ENCODE peak calls at places on chromosomes 2 and 18, in four cellular contexts. One of them, this sample, is unnamed.
A peak's percentile ranks its signal among the peaks of the same experiment; 100 is the strongest.

GRCh38 chr2:217656366-217656765 is 346.4 kb downstream of the TNS1 start:
- DNase-seq in GM12878: no peak
- DNase-seq in IMR-90: peak; percentile 50
- DNase-seq in K562: no peak
- DNase-seq in this sample: no peak

GRCh38 chr2:50727940-50728339 is 304.0 kb downstream of the NRXN1 start:
- DNase-seq in IMR-90: no peak
- DNase-seq in GM12878: no peak
- DNase-seq in K562: no peak
- DNase-seq in this sample: no peak

GRCh38 chr2:206799083-206799482 is 33.7 kb downstream of the FASTKD2 start:
- DNase-seq in IMR-90: peak; percentile 34
- DNase-seq in GM12878: no peak
- DNase-seq in K562: peak; percentile 8
- DNase-seq in this sample: no peak

GRCh38 chr2:99998981-99999380 is 143.4 kb downstream of the AFF3 start:
- DNase-seq in IMR-90: no peak
- DNase-seq in K562: no peak
- DNase-seq in GM12878: no peak
- DNase-seq in this sample: no peak

GRCh38 chr18:13361422-13361821 is 142.9 kb downstream of the LDLRAD4 start:
- DNase-seq in IMR-90: no peak
- DNase-seq in GM12878: no peak
- DNase-seq in K562: no peak
- DNase-seq in this sample: no peak

GRCh38 chr2:161075701-161076100 is 84.5 kb upstream of the TANK start:
- DNase-seq in GM12878: no peak
- DNase-seq in K562: no peak
- DNase-seq in IMR-90: no peak
- DNase-seq in this sample: no peak

GRCh38 chr18:11368020-11368419 is 218.7 kb upstream of the PIEZO2 start:
- DNase-seq in GM12878: peak; percentile 28
- DNase-seq in IMR-90: peak; percentile 36
- DNase-seq in K562: no peak
- DNase-seq in this sample: no peak

GRCh38 chr18:8800445-8800844 is 95.1 kb downstream of the MTCL1 start:
- DNase-seq in K562: no peak
- DNase-seq in GM12878: no peak
- DNase-seq in IMR-90: peak; percentile 100
- DNase-seq in this sample: no peak

GRCh38 chr18:45916302-45916701 is 50.8 kb downstream of the EPG5 start:
- DNase-seq in IMR-90: no peak
- DNase-seq in GM12878: no peak
- DNase-seq in K562: no peak
- DNase-seq in this sample: no peak

DNA sequence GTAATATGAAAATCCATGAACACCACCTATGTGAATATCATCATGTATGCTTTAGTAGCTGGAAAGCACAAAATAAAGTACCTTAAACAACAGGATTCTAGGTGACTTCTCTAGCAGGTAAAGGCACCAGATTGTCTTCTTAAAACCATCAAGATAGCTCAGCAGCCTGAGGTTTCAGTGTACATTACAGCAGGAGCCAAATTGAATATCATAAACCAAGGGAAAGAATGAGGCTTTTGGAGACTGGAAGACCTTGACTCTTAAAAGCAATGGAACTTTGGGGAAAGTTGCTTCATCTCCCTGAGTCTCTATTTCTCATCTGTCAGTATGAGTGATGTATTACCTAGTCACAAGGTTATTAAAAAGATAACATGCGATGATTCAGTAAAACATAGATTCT is 429.7 kb upstream of the SPHKAP start:
- DNase-seq in K562: no peak
- DNase-seq in IMR-90: no peak
- DNase-seq in GM12878: no peak
- DNase-seq in this sample: no peak
- TF ChIP-seq CHD1 in K562: no peak
- TF ChIP-seq CHD1 in IMR-90: no peak
- TF ChIP-seq CHD1 in GM12878: no peak
- TF ChIP-seq CHD1 in this sample: no peak

DNA sequence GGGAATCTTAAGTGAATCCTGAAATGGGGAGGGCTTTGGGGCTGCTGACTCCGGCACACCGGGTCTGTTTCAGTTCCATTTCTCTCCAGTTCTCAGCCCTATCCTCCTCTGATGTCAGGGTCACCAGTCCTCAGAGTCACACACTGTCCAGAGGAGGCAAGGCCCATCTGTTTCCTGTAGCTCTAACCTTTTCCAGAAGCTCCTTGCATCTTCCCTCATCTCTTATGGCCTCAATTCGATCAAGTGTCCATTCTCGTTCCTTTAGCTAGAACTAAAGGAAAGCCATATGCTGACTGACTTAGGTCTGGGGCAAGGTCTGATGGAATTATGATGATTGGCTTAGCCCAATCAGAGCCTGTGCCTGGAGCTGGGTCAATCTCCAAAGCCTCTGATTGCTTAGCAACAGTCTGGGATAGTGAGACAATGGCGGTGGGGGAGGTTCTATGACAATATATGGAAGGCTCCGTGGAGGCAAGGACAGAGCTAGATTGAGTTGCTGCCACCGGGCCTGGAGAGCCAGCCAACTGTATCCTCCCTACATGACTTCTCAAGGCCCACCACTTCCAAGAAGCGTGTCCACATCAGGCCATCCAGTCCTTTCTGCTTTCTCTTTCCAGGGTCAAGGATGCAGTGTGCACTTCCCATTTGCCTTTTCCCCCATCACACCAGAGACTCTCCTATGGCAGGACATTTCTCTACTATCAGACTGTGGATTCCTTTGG is 5.2 kb downstream of the ANKRD53 start:
- DNase-seq in K562: no peak
- DNase-seq in GM12878: no peak
- DNase-seq in IMR-90: no peak
- DNase-seq in this sample: no peak
- TF ChIP-seq CHD1 in K562: no peak
- TF ChIP-seq CHD1 in GM12878: no peak
- TF ChIP-seq CHD1 in IMR-90: no peak
- TF ChIP-seq CHD1 in this sample: no peak

DNA sequence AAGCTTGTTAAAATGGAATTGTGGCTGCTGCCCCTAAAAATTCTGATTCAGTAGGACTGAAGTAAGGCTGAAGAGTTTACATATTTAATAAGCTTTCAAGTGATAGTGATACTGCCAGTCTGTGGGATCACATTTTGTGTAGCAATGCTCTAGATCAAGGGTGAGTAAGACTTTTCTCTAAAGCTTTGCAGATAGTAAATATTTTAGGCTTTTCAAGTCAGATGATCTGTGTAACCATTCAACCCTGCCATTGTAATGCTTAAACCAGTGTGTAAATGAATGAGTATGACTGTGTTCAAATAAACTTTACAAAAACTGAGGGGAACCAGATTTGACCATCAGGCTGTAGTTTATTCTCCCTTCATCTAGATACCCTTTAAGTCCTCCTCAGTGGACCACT is 92.7 kb downstream of the PIK3C3 start:
- DNase-seq in GM12878: no peak
- DNase-seq in IMR-90: peak; percentile 64
- DNase-seq in K562: no peak
- DNase-seq in this sample: no peak
- TF ChIP-seq CHD1 in GM12878: no peak
- TF ChIP-seq CHD1 in IMR-90: no peak
- TF ChIP-seq CHD1 in K562: no peak
- TF ChIP-seq CHD1 in this sample: no peak

DNA sequence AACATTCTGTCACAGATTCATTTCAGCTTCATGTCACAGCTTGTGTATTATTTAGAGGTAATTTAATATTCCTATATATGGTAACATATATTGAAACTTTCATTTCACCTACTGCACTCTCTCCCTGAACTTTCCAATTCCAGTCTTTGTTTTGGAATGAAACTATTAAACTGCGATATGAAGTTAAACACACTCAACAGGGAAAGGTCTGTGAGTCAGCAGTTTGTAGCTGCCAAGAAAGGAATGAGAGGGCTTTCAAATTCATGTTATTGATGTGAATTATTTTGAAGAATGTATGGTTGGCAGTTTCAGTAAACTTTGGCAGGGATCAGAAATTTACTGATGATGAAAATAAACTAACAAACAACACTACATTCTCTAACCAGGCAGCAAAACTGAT is 148.3 kb downstream of the HNMT start:
- DNase-seq in K562: no peak
- DNase-seq in IMR-90: no peak
- DNase-seq in GM12878: no peak
- DNase-seq in this sample: no peak
- TF ChIP-seq CHD1 in K562: no peak
- TF ChIP-seq CHD1 in IMR-90: no peak
- TF ChIP-seq CHD1 in GM12878: no peak
- TF ChIP-seq CHD1 in this sample: no peak

DNA sequence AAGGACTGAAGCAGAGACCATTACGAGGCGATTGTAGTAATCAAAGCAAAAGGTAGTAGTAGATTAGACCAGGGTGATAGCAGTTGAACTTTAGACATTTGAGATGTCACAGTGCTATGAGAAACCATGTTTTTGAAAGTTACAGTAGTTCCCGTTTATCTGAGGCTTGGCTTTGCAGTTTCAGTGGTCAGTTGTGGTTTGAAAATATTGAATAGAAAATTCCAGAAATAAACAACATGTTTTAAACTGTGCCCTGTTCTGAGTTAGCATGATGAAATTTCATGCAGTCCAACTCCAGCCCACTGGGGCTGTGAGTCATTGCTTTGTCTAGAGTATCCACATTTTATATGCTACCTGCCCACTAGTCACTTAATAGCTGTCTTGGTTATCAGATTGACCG is 47.5 kb downstream of the ZNF638 start:
- DNase-seq in K562: peak; percentile 16
- DNase-seq in IMR-90: peak; percentile 81
- DNase-seq in GM12878: no peak
- DNase-seq in this sample: no peak
- TF ChIP-seq CHD1 in K562: no peak
- TF ChIP-seq CHD1 in IMR-90: no peak
- TF ChIP-seq CHD1 in GM12878: no peak
- TF ChIP-seq CHD1 in this sample: no peak

GRCh38 chr18:60987963-60988362 is 345.3 kb upstream of the CDH20 start:
- DNase-seq in K562: no peak
- DNase-seq in GM12878: no peak
- DNase-seq in IMR-90: peak; percentile 4
- DNase-seq in this sample: no peak
- TF ChIP-seq CHD1 in K562: no peak
- TF ChIP-seq CHD1 in GM12878: no peak
- TF ChIP-seq CHD1 in IMR-90: no peak
- TF ChIP-seq CHD1 in this sample: no peak

DNA sequence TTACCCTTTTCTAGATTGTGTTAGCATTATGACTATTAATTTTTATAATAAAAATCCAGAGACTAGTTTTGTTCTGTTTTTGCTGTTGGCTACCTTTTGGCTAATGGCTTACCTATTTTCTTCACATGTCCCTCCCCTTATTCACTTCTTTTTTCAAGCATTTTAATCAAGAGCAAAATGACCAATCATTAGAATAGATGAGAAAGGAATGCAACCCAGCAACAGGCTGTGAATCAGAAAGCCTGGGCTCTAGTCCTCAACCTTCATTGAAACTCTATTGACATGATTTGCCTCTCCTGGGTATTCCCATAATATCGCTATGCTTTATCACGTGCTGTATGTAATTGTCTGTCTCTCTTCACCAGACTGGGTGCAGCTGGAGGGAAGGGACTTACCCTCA is 370.1 kb downstream of the IRS1 start:
- DNase-seq in GM12878: no peak
- DNase-seq in K562: no peak
- DNase-seq in IMR-90: no peak
- DNase-seq in this sample: no peak
- TF ChIP-seq CHD1 in GM12878: no peak
- TF ChIP-seq CHD1 in K562: no peak
- TF ChIP-seq CHD1 in IMR-90: no peak
- TF ChIP-seq CHD1 in this sample: no peak

This sample was measured in H1.